ENCODE peak calls at places on chromosome 22, in four cellular contexts. C is left lung, B is neural crest cell, O is H9. W is an unnamed sample.
A peak's percentile ranks its signal among the peaks of the same experiment; 100 is the strongest.

GRCh38 chr22:20549232-20549841 is 41.9 kb downstream of the MED15 start:
- DNase-seq in B (no peak), C (no peak), O (no peak), W (no peak)

GRCh38 chr22:17419348-17419747 is 50.1 kb downstream of the CECR2 start:
- DNase-seq in C (no peak), B (no peak), O (no peak), W (no peak)

GRCh38 chr22:40898850-40899357 is 37.0 kb upstream of the DNAJB7 start:
- DNase-seq in C (no peak), B (no peak), O (no peak), W (no peak)

GRCh38 chr22:38737302-38738060 is 18.3 kb downstream of the SUN2 start:
- DNase-seq in C (peak; percentile 37), B (no peak), O (no peak), W (no peak)

GRCh38 chr22:37991738-37992442 is 7.5 kb upstream of the SOX10 start:
- DNase-seq in B (no peak), C (no peak), O (no peak), W (no peak)

GRCh38 chr22:16962501-16962900 is 45.5 kb downstream of the GAB4 start:
- DNase-seq in O (no peak), C (no peak), B (no peak), W (no peak)

GRCh38 chr22:37496651-37497599 is 10.7 kb upstream of the MFNG start:
- DNase-seq in B (no peak), C (no peak), O (peak; percentile 61), W (no peak)

GRCh38 chr22:37923927-37924326 is 17.8 kb downstream of the MICALL1 start:
- DNase-seq in C (no peak), O (no peak), B (no peak), W (no peak)

GRCh38 chr22:41444360-41445170 is 2.0 kb downstream of the TOB2 start:
- DNase-seq in O (peak; percentile 99), C (peak; percentile 95), B (peak; percentile 91), W (peak; percentile 98)

GRCh38 chr22:25898707-25899365 is 156.8 kb downstream of the MYO18B start:
- DNase-seq in C (no peak), O (peak; percentile 51), B (peak; percentile 14), W (no peak)

GRCh38 chr22:20968281-20968977 is 1.4 kb downstream of the AIFM3 start:
- DNase-seq in O (no peak), B (no peak), C (peak; percentile 37), W (no peak)

GRCh38 chr22:41177040-41177625 is 28.0 kb upstream of the L3MBTL2 start:
- DNase-seq in C (no peak), O (no peak), B (no peak), W (no peak)

GRCh38 chr22:24516301-24516737 is 21.2 kb downstream of the UPB1 start:
- DNase-seq in C (no peak), B (no peak), O (peak; percentile 55), W (no peak)

GRCh38 chr22:20102203-20102780 is 13.6 kb upstream of the RANBP1 start:
- DNase-seq in O (no peak), C (peak; percentile 11), B (no peak), W (no peak)

GRCh38 chr22:40453676-40454075 is 83.3 kb downstream of the SGSM3 start:
- DNase-seq in C (no peak), B (no peak), O (no peak), W (no peak)

GRCh38 chr22:20089977-20090729 is 10.1 kb downstream of the DGCR8 start:
- DNase-seq in O (no peak), C (peak; percentile 48), B (no peak), W (no peak)

GRCh38 chr22:41038732-41039131 is 53.7 kb upstream of the EP300 start:
- DNase-seq in O (no peak), C (no peak), B (no peak), W (no peak)

GRCh38 chr22:37386441-37386840 is 40.8 kb downstream of the ELFN2 start:
- DNase-seq in O (no peak), C (no peak), B (peak; percentile 27), W (no peak)

GRCh38 chr22:20499769-20500168 is 4.2 kb upstream of the KLHL22 start:
- DNase-seq in B (no peak), O (no peak), C (no peak), W (no peak)

DNA sequence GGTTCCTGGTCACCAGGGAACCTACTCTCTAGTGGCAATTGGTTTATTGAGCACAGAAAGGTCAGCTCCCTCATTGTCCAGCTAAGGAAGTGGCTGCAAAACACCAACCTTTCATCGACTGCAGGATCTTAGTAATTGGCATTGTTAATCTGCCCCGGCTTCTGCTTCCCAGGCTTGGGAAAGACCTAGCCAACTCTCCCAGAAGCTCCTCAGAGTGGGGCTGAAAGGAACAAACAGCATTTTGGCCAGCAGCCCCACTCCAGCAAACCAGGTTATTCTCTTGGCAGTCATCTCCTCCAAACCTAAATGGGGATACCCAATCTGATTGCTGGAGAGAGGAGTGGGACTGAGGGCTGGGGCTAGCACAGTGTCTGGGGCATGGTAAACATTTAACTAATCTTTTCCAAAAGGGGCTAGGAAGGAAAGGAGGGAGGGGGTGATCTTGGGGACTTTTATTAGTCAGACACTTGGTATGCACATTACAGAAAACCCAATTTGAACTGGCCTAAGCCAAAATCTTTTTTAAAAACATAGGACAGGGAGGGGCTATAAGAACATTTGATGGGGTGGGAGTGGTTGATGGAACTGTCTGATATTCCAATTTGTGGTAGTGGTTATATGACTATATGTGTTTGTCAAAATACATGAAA is 294.4 kb downstream of the MN1 start:
- DNase-seq in C (no peak), O (no peak), B (no peak), W (no peak)
- TF ChIP-seq CTCF in C (no peak), O (no peak), B (no peak), W (no peak)

DNA sequence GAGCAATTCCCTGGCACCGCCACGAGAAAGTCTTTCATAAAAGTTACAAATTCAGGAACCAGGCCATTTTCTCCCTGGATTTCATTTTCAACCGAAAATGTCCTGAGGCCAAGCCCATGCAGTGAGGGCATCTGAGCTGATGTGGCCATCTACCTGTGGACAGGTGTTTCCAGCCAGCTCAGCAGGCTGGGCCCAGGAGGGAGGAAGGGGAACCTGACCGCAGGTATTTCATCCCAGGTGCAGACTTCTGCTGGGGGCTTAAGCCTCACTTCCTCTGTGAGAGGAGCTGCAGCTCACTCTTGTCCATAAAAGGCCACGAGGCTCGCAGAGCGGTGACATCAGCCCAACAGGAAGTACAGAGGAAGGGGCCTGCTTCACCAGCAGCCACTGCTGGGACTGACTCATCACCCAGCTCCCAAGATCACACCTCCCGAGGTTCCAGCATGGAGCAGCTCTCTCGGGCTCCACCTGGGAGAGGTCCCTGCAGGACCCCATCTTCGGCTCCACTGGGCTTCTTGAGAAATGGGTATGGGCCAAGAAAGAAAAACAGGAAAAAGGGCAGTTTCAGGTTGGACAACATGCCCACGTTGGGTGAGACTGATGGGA is 56.4 kb downstream of the MYH9 start:
- DNase-seq in C (peak; percentile 94), O (peak; percentile 91), B (no peak), W (no peak)
- TF ChIP-seq CTCF in C (no peak), O (no peak), B (no peak), W (no peak)

DNA sequence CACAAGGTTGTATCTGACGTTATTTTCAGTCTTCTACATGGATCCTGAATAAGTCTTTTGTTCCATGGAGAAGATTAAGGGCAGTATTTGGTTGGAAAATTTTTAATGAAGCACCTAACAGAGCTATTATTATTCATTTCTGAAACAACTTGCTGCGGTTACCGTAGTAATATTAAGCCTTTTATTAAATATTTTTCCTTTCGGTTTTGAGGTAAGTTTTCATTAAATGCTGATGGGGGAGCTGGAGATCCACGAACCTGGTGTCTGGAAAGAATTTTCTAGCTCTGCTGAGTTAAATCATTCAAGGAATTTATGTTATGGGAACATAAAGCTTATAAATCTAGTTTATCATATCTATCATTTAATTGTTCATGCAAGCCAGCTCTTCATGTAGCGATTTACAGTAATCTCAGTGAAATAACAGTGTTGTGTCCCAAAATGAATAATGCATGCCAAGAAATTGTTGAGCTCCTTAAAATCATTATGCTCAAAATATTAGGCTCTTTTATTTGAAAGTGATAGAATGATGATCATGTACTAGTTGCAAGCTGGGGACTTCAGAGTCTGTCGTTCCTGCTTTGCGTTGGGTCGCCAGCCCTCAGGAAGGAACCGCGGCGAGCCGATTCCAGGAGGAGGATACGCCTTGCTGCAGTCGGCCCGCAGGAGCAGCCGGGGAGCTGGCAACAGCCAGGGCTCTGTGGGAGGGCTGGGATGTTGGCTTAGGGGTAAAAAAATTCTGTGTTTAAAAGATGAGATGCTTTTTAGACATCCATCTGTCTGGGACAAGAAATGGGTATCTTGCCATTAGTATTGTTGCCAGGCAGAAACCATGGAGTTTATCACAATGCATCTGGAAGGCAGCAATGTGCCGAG is 83.1 kb downstream of the TBC1D22A start:
- DNase-seq in B (no peak), O (no peak), C (no peak), W (no peak)
- TF ChIP-seq CTCF in B (peak; percentile 65), O (peak; percentile 52), C (peak; percentile 25), W (peak; percentile 20)

GRCh38 chr22:32341122-32341740 is 16.4 kb upstream of the RFPL3 start:
- DNase-seq in B (no peak), C (no peak), O (no peak), W (peak; percentile 57)
- TF ChIP-seq CTCF in B (no peak), C (no peak), O (no peak), W (no peak)

GRCh38 chr22:45398214-45398613 is 15.2 kb downstream of the SMC1B start:
- DNase-seq in O (no peak), C (no peak), B (no peak), W (no peak)

GRCh38 chr22:45402466-45402865 is 10.9 kb downstream of the SMC1B start:
- DNase-seq in O (no peak), C (no peak), B (no peak), W (no peak)

GRCh38 chr22:45400046-45400445 is 13.4 kb downstream of the SMC1B start:
- DNase-seq in C (no peak), O (no peak), B (no peak), W (no peak)

DNA sequence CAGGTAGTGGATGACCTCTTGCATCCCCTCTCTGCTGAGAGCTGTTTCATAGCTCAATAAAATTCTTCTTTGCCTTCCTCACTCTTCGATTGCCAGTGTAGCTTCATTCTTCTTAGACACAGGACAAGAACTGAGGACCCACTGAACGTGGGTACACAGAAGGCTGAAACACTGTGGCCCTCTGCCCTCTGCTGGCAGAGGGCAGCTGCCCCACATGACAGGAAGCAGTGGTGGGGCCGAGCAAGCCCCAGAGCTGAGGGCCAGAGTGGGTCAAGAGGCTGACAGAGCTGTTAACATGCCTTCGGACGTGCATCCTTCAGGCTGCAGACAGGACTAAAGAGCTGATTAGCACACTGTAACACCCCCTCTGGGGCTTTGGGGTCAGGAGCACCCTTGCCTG is 15.6 kb downstream of the SMC1B start:
- DNase-seq in B (no peak), O (peak; percentile 54), C (no peak), W (no peak)
- TF ChIP-seq CTCF in B (no peak), O (peak; percentile 53), C (no peak), W (no peak)

DNA sequence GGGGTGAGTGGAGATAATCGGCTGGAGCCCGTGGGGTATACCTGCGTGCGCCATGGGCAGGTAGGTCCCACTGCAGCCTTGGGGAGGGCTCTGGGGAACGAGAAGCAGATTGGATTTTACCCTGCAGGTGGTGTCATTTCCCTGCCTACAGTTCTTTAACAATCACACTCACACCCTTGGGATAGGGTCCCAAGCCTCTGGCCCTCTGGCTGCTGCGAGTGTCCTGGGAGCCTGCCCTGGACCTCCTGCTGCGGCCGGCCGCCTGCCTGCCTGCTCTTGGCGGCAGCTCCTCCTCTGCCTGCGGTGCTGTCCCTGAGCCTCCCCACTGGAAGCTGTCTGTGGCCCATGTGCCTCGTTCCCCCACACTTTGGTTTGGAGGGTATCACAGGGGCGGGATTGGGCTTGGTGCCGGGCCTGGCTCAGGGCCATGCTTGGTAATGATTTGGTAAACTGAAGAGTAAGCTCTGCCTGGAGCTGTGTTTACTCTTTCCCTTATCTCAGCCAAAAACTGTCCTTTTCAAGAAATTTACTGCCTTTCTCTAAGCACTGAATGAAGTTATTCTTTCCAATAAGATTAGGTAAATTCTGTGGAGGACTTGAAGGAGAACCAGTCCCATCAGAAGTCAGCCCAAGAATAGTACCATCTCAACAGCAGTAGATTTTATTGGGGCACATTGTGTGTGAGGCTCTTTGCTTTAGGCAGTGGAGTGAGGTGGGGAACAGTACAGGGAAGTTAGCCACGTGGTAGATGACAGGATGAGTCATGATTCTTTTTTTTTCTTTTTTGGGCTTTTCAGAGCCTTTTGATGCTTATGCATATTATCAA is 53.7 kb downstream of the TBC1D22A start:
- DNase-seq in B (no peak), C (peak; percentile 75), O (no peak), W (no peak)
- TF ChIP-seq CTCF in B (no peak), C (no peak), O (peak; percentile 13), W (no peak)

W was measured in nephron progenitor cell.